ENCODE peak calls at places on chromosome 7, in ten cellular contexts. Z, R, M, K, E, I, L, F, N and C are unnamed samples.

GRCh38 chr7:155456517-155456771 is 1.5 kb upstream of the EN2 start:
- DNase-seq in Z (no peak), R (no peak), M (no peak), K (no peak), E (no peak), I (no peak), L (no peak), F (no peak), N (no peak), C (no peak)

GRCh38 chr7:82017334-82017943 is 247.6 kb upstream of the HGF start:
- DNase-seq in Z (peak; percentile 18), R (peak; percentile 22), M (no peak), K (no peak), E (peak; percentile 29), I (no peak), L (peak; percentile 53), F (peak; percentile 54), N (no peak), C (no peak)

GRCh38 chr7:155207335-155208002 is 90.2 kb upstream of the INSIG1 start:
- DNase-seq in Z (no peak), R (no peak), M (no peak), K (no peak), E (no peak), I (no peak), L (no peak), F (no peak), N (no peak), C (no peak)

GRCh38 chr7:107147464-107148214 is 21.2 kb upstream of the HBP1 start:
- DNase-seq in Z (peak; percentile 68), R (no peak), M (no peak), K (no peak), E (peak; percentile 35), I (no peak), L (peak; percentile 69), F (peak; percentile 31), N (no peak), C (no peak)

GRCh38 chr7:68629-69028 is 123.7 kb upstream of the FAM20C start:
- DNase-seq in Z (no peak), R (peak; percentile 34), M (no peak), K (no peak), E (peak; percentile 49), I (no peak), L (no peak), F (peak; percentile 31), N (no peak), C (no peak)

GRCh38 chr7:22723171-22723601 is 3.8 kb upstream of the IL6 start:
- DNase-seq in Z (peak; percentile 35), R (peak; percentile 26), M (peak; percentile 69), K (no peak), E (peak; percentile 33), I (peak; percentile 84), L (peak; percentile 63), F (peak; percentile 65), N (peak; percentile 33), C (no peak)

GRCh38 chr7:40717242-40717641 is 582.4 kb downstream of the SUGCT start:
- DNase-seq in Z (peak; percentile 68), R (peak; percentile 55), M (peak; percentile 64), K (no peak), E (peak; percentile 71), I (peak; percentile 58), L (peak; percentile 69), F (peak; percentile 70), N (peak; percentile 81), C (no peak)

GRCh38 chr7:123499211-123499968 is 35.0 kb downstream of the IQUB start:
- DNase-seq in Z (no peak), R (peak; percentile 36), M (no peak), K (no peak), E (peak; percentile 47), I (no peak), L (no peak), F (no peak), N (no peak), C (no peak)

GRCh38 chr7:100865372-100865911 is 1.7 kb upstream of the TRIP6 start:
- DNase-seq in Z (no peak), R (peak; percentile 79), M (no peak), K (no peak), E (peak; percentile 82), I (no peak), L (peak; percentile 64), F (no peak), N (no peak), C (no peak)

DNA sequence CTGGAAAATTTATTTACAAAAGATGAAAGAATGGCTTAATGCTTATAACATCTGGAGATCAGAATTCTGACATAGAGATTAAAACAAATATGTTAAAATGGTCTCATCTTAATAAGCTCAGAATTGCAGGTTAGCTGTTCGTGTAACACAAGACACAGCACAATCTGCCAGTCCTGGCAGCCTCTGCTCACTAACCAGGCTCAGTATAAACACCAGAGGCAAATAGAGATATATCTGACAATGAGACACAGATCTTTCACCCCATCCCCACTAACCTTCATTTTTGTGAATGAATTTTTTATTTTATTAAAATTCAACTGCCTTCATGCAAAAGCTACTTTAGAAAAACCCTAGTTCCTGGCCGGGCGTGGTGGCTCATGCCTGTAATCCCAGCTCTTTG is 51.8 kb downstream of the RELN start:
- DNase-seq in Z (no peak), R (no peak), M (no peak), K (no peak), E (no peak), I (no peak), L (no peak), F (no peak), N (no peak), C (no peak)
- TF ChIP-seq CTCF in Z (no peak), R (no peak), M (no peak), K (no peak), E (no peak), I (no peak), L (no peak), F (no peak), N (no peak), C (no peak)

GRCh38 chr7:128270799-128271411 is 29.8 kb downstream of the LEP start:
- DNase-seq in Z (no peak), R (no peak), M (no peak), K (no peak), E (no peak), I (no peak), L (no peak), F (no peak), N (no peak), C (no peak)
- TF ChIP-seq CTCF in Z (no peak), R (no peak), M (no peak), K (no peak), E (peak; percentile 16), I (no peak), L (no peak), F (peak; percentile 22), N (no peak), C (no peak)

GRCh38 chr7:65972976-65973375 is 9.0 kb downstream of the GUSB start:
- DNase-seq in Z (no peak), R (no peak), M (no peak), K (no peak), E (no peak), I (no peak), L (no peak), F (no peak), N (no peak), C (no peak)

GRCh38 chr7:65974876-65975275 is 7.1 kb downstream of the GUSB start:
- DNase-seq in Z (no peak), R (no peak), M (no peak), K (no peak), E (no peak), I (no peak), L (no peak), F (no peak), N (no peak), C (no peak)

GRCh38 chr7:65976659-65977196 is 5.3 kb downstream of the GUSB start:
- DNase-seq in Z (no peak), R (no peak), M (no peak), K (no peak), E (no peak), I (no peak), L (no peak), F (no peak), N (no peak), C (no peak)

GRCh38 chr7:65974191-65974801 is 7.7 kb downstream of the GUSB start:
- DNase-seq in Z (no peak), R (no peak), M (no peak), K (no peak), E (no peak), I (no peak), L (no peak), F (no peak), N (no peak), C (no peak)

DNA sequence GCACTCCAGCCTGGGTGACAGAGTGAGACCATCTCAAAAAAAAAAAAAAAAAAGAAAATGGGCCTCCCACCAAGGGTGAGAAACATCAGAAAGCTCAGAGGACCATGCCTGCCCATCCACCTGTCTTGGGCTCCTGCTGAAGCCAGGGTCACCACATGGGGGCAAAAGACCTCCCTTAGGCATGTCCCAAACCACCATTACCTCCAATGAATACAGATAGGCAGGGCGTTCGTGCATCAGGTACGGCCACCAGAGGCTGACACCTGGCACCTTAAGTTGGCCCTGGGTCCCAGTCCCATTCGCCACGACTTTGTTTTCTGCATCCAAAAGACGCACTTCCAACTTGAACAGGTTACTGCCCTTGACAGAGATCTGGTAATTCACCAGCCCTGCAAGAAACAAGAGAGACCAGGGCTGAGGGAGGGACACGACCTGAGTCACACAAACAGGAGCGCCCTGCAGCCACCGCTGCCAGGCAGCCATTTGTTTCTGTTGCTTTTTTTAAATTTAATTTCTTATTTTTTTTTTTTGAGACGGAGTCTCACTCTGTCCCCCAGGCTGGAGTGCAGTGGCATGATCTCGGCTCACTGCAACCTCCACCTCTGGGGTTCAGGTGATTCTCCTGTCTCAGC is 6.1 kb downstream of the GUSB start:
- DNase-seq in Z (no peak), R (no peak), M (no peak), K (no peak), E (no peak), I (no peak), L (no peak), F (no peak), N (no peak), C (no peak)
- TF ChIP-seq CTCF in Z (no peak), R (no peak), M (no peak), K (no peak), E (no peak), I (no peak), L (no peak), F (no peak), N (no peak), C (no peak)

DNA sequence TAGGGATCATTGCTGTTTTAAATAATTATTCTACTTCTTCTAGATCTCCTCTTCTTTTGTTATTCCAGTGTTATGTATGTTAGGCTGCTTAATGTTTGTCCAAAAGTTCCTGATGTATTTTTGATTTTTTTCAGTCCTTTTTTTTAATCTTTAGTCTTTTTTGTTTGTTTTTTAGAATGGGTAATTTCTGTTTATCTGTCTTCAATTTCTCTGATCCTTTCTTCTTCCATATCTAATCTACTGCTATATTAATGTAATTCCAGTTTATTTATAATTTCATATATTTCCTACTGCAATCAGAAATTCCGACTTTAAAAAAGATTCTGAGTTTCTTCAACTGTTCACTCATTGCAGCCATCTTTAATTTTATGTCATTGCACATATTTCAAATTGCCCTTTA is 452.8 kb upstream of the POT1 start:
- DNase-seq in Z (no peak), R (no peak), M (no peak), K (no peak), E (no peak), I (no peak), L (no peak), F (no peak), N (no peak), C (no peak)
- TF ChIP-seq CTCF in Z (no peak), R (no peak), M (no peak), K (no peak), E (no peak), I (no peak), L (no peak), F (no peak), N (no peak), C (no peak)